ENCODE peak calls at places on chromosomes 7 and 10, in five cellular contexts. One of them, this sample, is unnamed.

GRCh38 chr7:131605280-131605878 is 49.0 kb upstream of the PODXL start:
- DNase-seq in AG10803: peak
- DNase-seq in activated effector memory CD4-positive, alpha-beta T cell treated with anti-CD3 and anti-CD28 coated beads, Interleukin-2, amount 50 U/mL, for 16 hours: no peak
- DNase-seq in AG20443: no peak
- DNase-seq in posterior vena cava: no peak
- DNase-seq in this sample: peak

GRCh38 chr7:65308300-65308678 is 65.4 kb upstream of the ZNF92 start:
- DNase-seq in AG10803: no peak
- DNase-seq in activated effector memory CD4-positive, alpha-beta T cell treated with anti-CD3 and anti-CD28 coated beads, Interleukin-2, amount 50 U/mL, for 16 hours: no peak
- DNase-seq in AG20443: no peak
- DNase-seq in posterior vena cava: no peak
- DNase-seq in this sample: no peak

GRCh38 chr7:80876894-80877414 is 41.9 kb downstream of the SEMA3C start:
- DNase-seq in AG10803: peak
- DNase-seq in activated effector memory CD4-positive, alpha-beta T cell treated with anti-CD3 and anti-CD28 coated beads, Interleukin-2, amount 50 U/mL, for 16 hours: no peak
- DNase-seq in AG20443: peak
- DNase-seq in posterior vena cava: no peak
- DNase-seq in this sample: peak

GRCh38 chr7:879093-879492 is 2.7 kb downstream of the GET4 start:
- DNase-seq in AG10803: no peak
- DNase-seq in activated effector memory CD4-positive, alpha-beta T cell treated with anti-CD3 and anti-CD28 coated beads, Interleukin-2, amount 50 U/mL, for 16 hours: no peak
- DNase-seq in AG20443: no peak
- DNase-seq in posterior vena cava: no peak
- DNase-seq in this sample: no peak

GRCh38 chr7:46844486-46844885 is 737.4 kb downstream of the TNS3 start:
- DNase-seq in AG10803: peak
- DNase-seq in activated effector memory CD4-positive, alpha-beta T cell treated with anti-CD3 and anti-CD28 coated beads, Interleukin-2, amount 50 U/mL, for 16 hours: no peak
- DNase-seq in AG20443: peak
- DNase-seq in posterior vena cava: no peak
- DNase-seq in this sample: no peak

GRCh38 chr10:7189909-7190308 is 220.9 kb downstream of the SFMBT2 start:
- DNase-seq in AG10803: no peak
- DNase-seq in activated effector memory CD4-positive, alpha-beta T cell treated with anti-CD3 and anti-CD28 coated beads, Interleukin-2, amount 50 U/mL, for 16 hours: no peak
- DNase-seq in AG20443: no peak
- DNase-seq in posterior vena cava: no peak
- DNase-seq in this sample: no peak

GRCh38 chr7:139494835-139495568 is 11.5 kb upstream of the KLRG2 start:
- DNase-seq in AG10803: no peak
- DNase-seq in activated effector memory CD4-positive, alpha-beta T cell treated with anti-CD3 and anti-CD28 coated beads, Interleukin-2, amount 50 U/mL, for 16 hours: no peak
- DNase-seq in AG20443: no peak
- DNase-seq in posterior vena cava: no peak
- DNase-seq in this sample: peak

GRCh38 chr7:47472444-47473157 is 109.3 kb downstream of the TNS3 start:
- DNase-seq in AG10803: no peak
- DNase-seq in activated effector memory CD4-positive, alpha-beta T cell treated with anti-CD3 and anti-CD28 coated beads, Interleukin-2, amount 50 U/mL, for 16 hours: no peak
- DNase-seq in AG20443: no peak
- DNase-seq in posterior vena cava: peak
- DNase-seq in this sample: no peak

GRCh38 chr10:124943301-124944092 is 1.6 kb downstream of the ZRANB1 start:
- DNase-seq in AG10803: peak
- DNase-seq in activated effector memory CD4-positive, alpha-beta T cell treated with anti-CD3 and anti-CD28 coated beads, Interleukin-2, amount 50 U/mL, for 16 hours: no peak
- DNase-seq in AG20443: peak
- DNase-seq in posterior vena cava: no peak
- DNase-seq in this sample: peak

GRCh38 chr10:111275091-111275490 is 198.3 kb downstream of the ADRA2A start:
- DNase-seq in AG10803: no peak
- DNase-seq in activated effector memory CD4-positive, alpha-beta T cell treated with anti-CD3 and anti-CD28 coated beads, Interleukin-2, amount 50 U/mL, for 16 hours: no peak
- DNase-seq in AG20443: peak
- DNase-seq in posterior vena cava: no peak
- DNase-seq in this sample: no peak

GRCh38 chr10:133306941-133307379 is 1.7 kb downstream of the TUBGCP2 start:
- DNase-seq in AG10803: no peak
- DNase-seq in activated effector memory CD4-positive, alpha-beta T cell treated with anti-CD3 and anti-CD28 coated beads, Interleukin-2, amount 50 U/mL, for 16 hours: no peak
- DNase-seq in AG20443: no peak
- DNase-seq in posterior vena cava: no peak
- DNase-seq in this sample: no peak

GRCh38 chr10:33334839-33335549 is 527 bp upstream of the NRP1 start:
- DNase-seq in AG10803: peak
- DNase-seq in activated effector memory CD4-positive, alpha-beta T cell treated with anti-CD3 and anti-CD28 coated beads, Interleukin-2, amount 50 U/mL, for 16 hours: peak
- DNase-seq in AG20443: peak
- DNase-seq in posterior vena cava: peak
- DNase-seq in this sample: peak

GRCh38 chr7:100515072-100515532 is 23.9 kb upstream of the AGFG2 start:
- DNase-seq in AG10803: peak
- DNase-seq in activated effector memory CD4-positive, alpha-beta T cell treated with anti-CD3 and anti-CD28 coated beads, Interleukin-2, amount 50 U/mL, for 16 hours: no peak
- DNase-seq in AG20443: peak
- DNase-seq in posterior vena cava: no peak
- DNase-seq in this sample: peak

GRCh38 chr10:116905845-116906210 is 56.5 kb downstream of the ENO4 start:
- DNase-seq in AG10803: no peak
- DNase-seq in activated effector memory CD4-positive, alpha-beta T cell treated with anti-CD3 and anti-CD28 coated beads, Interleukin-2, amount 50 U/mL, for 16 hours: no peak
- DNase-seq in AG20443: no peak
- DNase-seq in posterior vena cava: no peak
- DNase-seq in this sample: no peak

GRCh38 chr7:29445736-29446135 is 117.9 kb upstream of the PRR15 start:
- DNase-seq in AG10803: no peak
- DNase-seq in activated effector memory CD4-positive, alpha-beta T cell treated with anti-CD3 and anti-CD28 coated beads, Interleukin-2, amount 50 U/mL, for 16 hours: no peak
- DNase-seq in AG20443: no peak
- DNase-seq in posterior vena cava: no peak
- DNase-seq in this sample: no peak

GRCh38 chr10:101062231-101063161 is 707 bp downstream of the KAZALD1 start:
- DNase-seq in AG10803: peak
- DNase-seq in activated effector memory CD4-positive, alpha-beta T cell treated with anti-CD3 and anti-CD28 coated beads, Interleukin-2, amount 50 U/mL, for 16 hours: peak
- DNase-seq in AG20443: peak
- DNase-seq in posterior vena cava: peak
- DNase-seq in this sample: peak

GRCh38 chr10:116183733-116184447 is 89.1 kb downstream of the GFRA1 start:
- DNase-seq in AG10803: peak
- DNase-seq in activated effector memory CD4-positive, alpha-beta T cell treated with anti-CD3 and anti-CD28 coated beads, Interleukin-2, amount 50 U/mL, for 16 hours: no peak
- DNase-seq in AG20443: peak
- DNase-seq in posterior vena cava: no peak
- DNase-seq in this sample: peak

GRCh38 chr7:142459557-142459963 is 201.7 kb upstream of the PRSS58 start:
- DNase-seq in AG10803: peak
- DNase-seq in activated effector memory CD4-positive, alpha-beta T cell treated with anti-CD3 and anti-CD28 coated beads, Interleukin-2, amount 50 U/mL, for 16 hours: no peak
- DNase-seq in AG20443: peak
- DNase-seq in posterior vena cava: no peak
- DNase-seq in this sample: peak

GRCh38 chr10:63470928-63471327 is 5.2 kb upstream of the JMJD1C start:
- DNase-seq in AG10803: no peak
- DNase-seq in activated effector memory CD4-positive, alpha-beta T cell treated with anti-CD3 and anti-CD28 coated beads, Interleukin-2, amount 50 U/mL, for 16 hours: no peak
- DNase-seq in AG20443: no peak
- DNase-seq in posterior vena cava: no peak
- DNase-seq in this sample: no peak

GRCh38 chr7:152871005-152871677 is 111.6 kb downstream of the ACTR3B start:
- DNase-seq in AG10803: no peak
- DNase-seq in activated effector memory CD4-positive, alpha-beta T cell treated with anti-CD3 and anti-CD28 coated beads, Interleukin-2, amount 50 U/mL, for 16 hours: peak
- DNase-seq in AG20443: no peak
- DNase-seq in posterior vena cava: no peak
- DNase-seq in this sample: no peak

GRCh38 chr7:6027806-6028365 is 3.3 kb upstream of the ANKRD61 start:
- DNase-seq in AG10803: no peak
- DNase-seq in activated effector memory CD4-positive, alpha-beta T cell treated with anti-CD3 and anti-CD28 coated beads, Interleukin-2, amount 50 U/mL, for 16 hours: no peak
- DNase-seq in AG20443: no peak
- DNase-seq in posterior vena cava: no peak
- DNase-seq in this sample: no peak

GRCh38 chr10:101666025-101666424 is 28.9 kb downstream of the FBXW4 start:
- DNase-seq in AG10803: no peak
- DNase-seq in activated effector memory CD4-positive, alpha-beta T cell treated with anti-CD3 and anti-CD28 coated beads, Interleukin-2, amount 50 U/mL, for 16 hours: no peak
- DNase-seq in AG20443: no peak
- DNase-seq in posterior vena cava: no peak
- DNase-seq in this sample: no peak

GRCh38 chr7:94763268-94763667 is 107.3 kb upstream of the SGCE start:
- DNase-seq in AG10803: peak
- DNase-seq in activated effector memory CD4-positive, alpha-beta T cell treated with anti-CD3 and anti-CD28 coated beads, Interleukin-2, amount 50 U/mL, for 16 hours: no peak
- DNase-seq in AG20443: peak
- DNase-seq in posterior vena cava: no peak
- DNase-seq in this sample: peak

GRCh38 chr10:113646337-113647201 is 17.3 kb downstream of the NRAP start:
- DNase-seq in AG10803: no peak
- DNase-seq in activated effector memory CD4-positive, alpha-beta T cell treated with anti-CD3 and anti-CD28 coated beads, Interleukin-2, amount 50 U/mL, for 16 hours: no peak
- DNase-seq in AG20443: peak
- DNase-seq in posterior vena cava: peak
- DNase-seq in this sample: no peak

GRCh38 chr10:3774814-3775670 is 10.0 kb downstream of the KLF6 start:
- DNase-seq in AG10803: peak
- DNase-seq in activated effector memory CD4-positive, alpha-beta T cell treated with anti-CD3 and anti-CD28 coated beads, Interleukin-2, amount 50 U/mL, for 16 hours: no peak
- DNase-seq in AG20443: peak
- DNase-seq in posterior vena cava: peak
- DNase-seq in this sample: peak

GRCh38 chr7:155965010-155965409 is 152.7 kb upstream of the SHH start:
- DNase-seq in AG10803: no peak
- DNase-seq in activated effector memory CD4-positive, alpha-beta T cell treated with anti-CD3 and anti-CD28 coated beads, Interleukin-2, amount 50 U/mL, for 16 hours: no peak
- DNase-seq in AG20443: no peak
- DNase-seq in posterior vena cava: no peak
- DNase-seq in this sample: no peak

GRCh38 chr7:16891338-16891737 is 9.6 kb upstream of the AGR3 start:
- DNase-seq in AG10803: peak
- DNase-seq in activated effector memory CD4-positive, alpha-beta T cell treated with anti-CD3 and anti-CD28 coated beads, Interleukin-2, amount 50 U/mL, for 16 hours: no peak
- DNase-seq in AG20443: peak
- DNase-seq in posterior vena cava: no peak
- DNase-seq in this sample: peak

This sample was measured in EH.